ENCODE peak calls at places on chromosomes 13 and 19, in six cellular contexts. One of them, this sample, is unnamed.

GRCh38 chr19:49434907-49435577 is 6.3 kb downstream of the SLC17A7 start:
- DNase-seq in fibroblast of gingiva: no peak
- DNase-seq in fibroblast of the conjunctiva: no peak
- DNase-seq in T1000: no peak
- DNase-seq in NCI-H345: no peak
- DNase-seq in non-pigmented ciliary epithelial cell: no peak
- DNase-seq in this sample: no peak

GRCh38 chr19:49809155-49809986 is 3.7 kb downstream of the FUZ start:
- DNase-seq in NCI-H345: peak; percentile 49
- DNase-seq in non-pigmented ciliary epithelial cell: no peak
- DNase-seq in T1000: peak; percentile 36
- DNase-seq in fibroblast of gingiva: peak; percentile 37
- DNase-seq in fibroblast of the conjunctiva: no peak
- DNase-seq in this sample: peak; percentile 63

GRCh38 chr13:35796627-35797026 is 320.1 kb upstream of the MAB21L1 start:
- DNase-seq in fibroblast of the conjunctiva: no peak
- DNase-seq in fibroblast of gingiva: no peak
- DNase-seq in NCI-H345: no peak
- DNase-seq in non-pigmented ciliary epithelial cell: no peak
- DNase-seq in T1000: no peak
- DNase-seq in this sample: no peak

GRCh38 chr13:21986602-21987001 is 315.7 kb downstream of the FGF9 start:
- DNase-seq in fibroblast of the conjunctiva: no peak
- DNase-seq in NCI-H345: no peak
- DNase-seq in non-pigmented ciliary epithelial cell: no peak
- DNase-seq in fibroblast of gingiva: no peak
- DNase-seq in T1000: no peak
- DNase-seq in this sample: no peak

GRCh38 chr19:49272204-49272603 is 52.8 kb downstream of the SLC6A16 start:
- DNase-seq in NCI-H345: no peak
- DNase-seq in fibroblast of gingiva: no peak
- DNase-seq in fibroblast of the conjunctiva: no peak
- DNase-seq in non-pigmented ciliary epithelial cell: peak; percentile 55
- DNase-seq in T1000: no peak
- DNase-seq in this sample: no peak

GRCh38 chr19:40210919-40211318 is 7.3 kb downstream of the TTC9B start:
- DNase-seq in fibroblast of the conjunctiva: no peak
- DNase-seq in fibroblast of gingiva: no peak
- DNase-seq in T1000: no peak
- DNase-seq in non-pigmented ciliary epithelial cell: no peak
- DNase-seq in NCI-H345: no peak
- DNase-seq in this sample: no peak

GRCh38 chr19:4042064-4042730 is 24.5 kb downstream of the ZBTB7A start:
- DNase-seq in fibroblast of the conjunctiva: no peak
- DNase-seq in NCI-H345: no peak
- DNase-seq in T1000: no peak
- DNase-seq in fibroblast of gingiva: no peak
- DNase-seq in non-pigmented ciliary epithelial cell: no peak
- DNase-seq in this sample: no peak

GRCh38 chr13:21012211-21012610 is 49.2 kb downstream of the LATS2 start:
- DNase-seq in fibroblast of the conjunctiva: no peak
- DNase-seq in T1000: no peak
- DNase-seq in fibroblast of gingiva: peak; percentile 38
- DNase-seq in NCI-H345: no peak
- DNase-seq in non-pigmented ciliary epithelial cell: no peak
- DNase-seq in this sample: no peak

GRCh38 chr13:25493930-25494707 is 122.3 kb downstream of the ATP8A2 start:
- DNase-seq in fibroblast of the conjunctiva: no peak
- DNase-seq in fibroblast of gingiva: no peak
- DNase-seq in NCI-H345: no peak
- DNase-seq in T1000: no peak
- DNase-seq in non-pigmented ciliary epithelial cell: no peak
- DNase-seq in this sample: no peak

GRCh38 chr13:52851153-52851962 is 2.9 kb upstream of the PCDH8 start:
- DNase-seq in fibroblast of the conjunctiva: no peak
- DNase-seq in fibroblast of gingiva: no peak
- DNase-seq in NCI-H345: peak; percentile 53
- DNase-seq in T1000: no peak
- DNase-seq in non-pigmented ciliary epithelial cell: no peak
- DNase-seq in this sample: no peak

GRCh38 chr13:35499131-35500051 is 22.9 kb upstream of the MAB21L1 start:
- DNase-seq in T1000: no peak
- DNase-seq in fibroblast of the conjunctiva: no peak
- DNase-seq in non-pigmented ciliary epithelial cell: no peak
- DNase-seq in NCI-H345: peak; percentile 95
- DNase-seq in fibroblast of gingiva: no peak
- DNase-seq in this sample: no peak

GRCh38 chr19:17021793-17022590 is 4.6 kb downstream of the CPAMD8 start:
- DNase-seq in NCI-H345: no peak
- DNase-seq in non-pigmented ciliary epithelial cell: peak; percentile 6
- DNase-seq in fibroblast of the conjunctiva: no peak
- DNase-seq in fibroblast of gingiva: no peak
- DNase-seq in T1000: no peak
- DNase-seq in this sample: no peak

GRCh38 chr19:2905918-2906519 is 5.3 kb downstream of the ZNF57 start:
- DNase-seq in fibroblast of the conjunctiva: no peak
- DNase-seq in fibroblast of gingiva: no peak
- DNase-seq in T1000: no peak
- DNase-seq in non-pigmented ciliary epithelial cell: no peak
- DNase-seq in NCI-H345: no peak
- DNase-seq in this sample: no peak

GRCh38 chr13:94704347-94705080 is 7.8 kb downstream of the SOX21 start:
- DNase-seq in non-pigmented ciliary epithelial cell: no peak
- DNase-seq in T1000: no peak
- DNase-seq in NCI-H345: no peak
- DNase-seq in fibroblast of gingiva: no peak
- DNase-seq in fibroblast of the conjunctiva: no peak
- DNase-seq in this sample: no peak

GRCh38 chr13:114338959-114339358 is 24.7 kb downstream of the CHAMP1 start:
- DNase-seq in non-pigmented ciliary epithelial cell: no peak
- DNase-seq in NCI-H345: no peak
- DNase-seq in fibroblast of gingiva: no peak
- DNase-seq in fibroblast of the conjunctiva: no peak
- DNase-seq in T1000: no peak
- DNase-seq in this sample: no peak

GRCh38 chr13:59416561-59416960 is 747.2 kb downstream of the DIAPH3 start:
- DNase-seq in non-pigmented ciliary epithelial cell: no peak
- DNase-seq in T1000: no peak
- DNase-seq in fibroblast of gingiva: no peak
- DNase-seq in fibroblast of the conjunctiva: no peak
- DNase-seq in NCI-H345: no peak
- DNase-seq in this sample: no peak

GRCh38 chr13:35767256-35767981 is 290.9 kb upstream of the MAB21L1 start:
- DNase-seq in NCI-H345: no peak
- DNase-seq in fibroblast of gingiva: no peak
- DNase-seq in non-pigmented ciliary epithelial cell: no peak
- DNase-seq in fibroblast of the conjunctiva: no peak
- DNase-seq in T1000: no peak
- DNase-seq in this sample: no peak

This sample was measured in immature natural killer cell.